ENCODE peak calls at places on chromosomes 11 and 22, in eight cellular contexts. One of them, this sample, is unnamed.

GRCh38 chr11:113286509-113287497 is 27.6 kb upstream of the TTC12 start:
- DNase-seq in endothelial cell of umbilical vein: no peak
- DNase-seq in psoas muscle: no peak
- DNase-seq in naive thymus-derived CD4-positive, alpha-beta T cell: no peak
- DNase-seq in HCT116: no peak
- DNase-seq in uterus: no peak
- DNase-seq in cardiac muscle cell: no peak
- DNase-seq in CD4-positive, alpha-beta memory T cell: no peak
- DNase-seq in this sample: no peak

GRCh38 chr22:49212002-49212401 is 615.7 kb downstream of the BRD1 start:
- DNase-seq in CD4-positive, alpha-beta memory T cell: no peak
- DNase-seq in psoas muscle: no peak
- DNase-seq in endothelial cell of umbilical vein: no peak
- DNase-seq in HCT116: no peak
- DNase-seq in cardiac muscle cell: no peak
- DNase-seq in naive thymus-derived CD4-positive, alpha-beta T cell: no peak
- DNase-seq in uterus: no peak
- DNase-seq in this sample: peak; percentile 14

GRCh38 chr22:39466228-39467006 is 9.6 kb downstream of the MGAT3 start:
- DNase-seq in CD4-positive, alpha-beta memory T cell: no peak
- DNase-seq in psoas muscle: no peak
- DNase-seq in uterus: no peak
- DNase-seq in cardiac muscle cell: no peak
- DNase-seq in naive thymus-derived CD4-positive, alpha-beta T cell: no peak
- DNase-seq in HCT116: no peak
- DNase-seq in endothelial cell of umbilical vein: no peak
- DNase-seq in this sample: no peak

GRCh38 chr11:128544625-128545024 is 42.7 kb downstream of the ETS1 start:
- DNase-seq in cardiac muscle cell: no peak
- DNase-seq in uterus: no peak
- DNase-seq in psoas muscle: no peak
- DNase-seq in HCT116: no peak
- DNase-seq in naive thymus-derived CD4-positive, alpha-beta T cell: peak; percentile 30
- DNase-seq in endothelial cell of umbilical vein: peak; percentile 46
- DNase-seq in CD4-positive, alpha-beta memory T cell: peak; percentile 17
- DNase-seq in this sample: no peak

GRCh38 chr11:67293090-67293489 is 4.0 kb downstream of the ANKRD13D start:
- DNase-seq in cardiac muscle cell: no peak
- DNase-seq in naive thymus-derived CD4-positive, alpha-beta T cell: no peak
- DNase-seq in uterus: no peak
- DNase-seq in CD4-positive, alpha-beta memory T cell: peak; percentile 68
- DNase-seq in endothelial cell of umbilical vein: peak; percentile 58
- DNase-seq in HCT116: no peak
- DNase-seq in psoas muscle: no peak
- DNase-seq in this sample: no peak

GRCh38 chr11:30919389-30920172 is 333.4 kb upstream of the MPPED2 start:
- DNase-seq in endothelial cell of umbilical vein: no peak
- DNase-seq in uterus: no peak
- DNase-seq in cardiac muscle cell: no peak
- DNase-seq in CD4-positive, alpha-beta memory T cell: no peak
- DNase-seq in psoas muscle: no peak
- DNase-seq in naive thymus-derived CD4-positive, alpha-beta T cell: no peak
- DNase-seq in HCT116: no peak
- DNase-seq in this sample: no peak

GRCh38 chr11:111542606-111543275 is 2.2 kb downstream of the LAYN start:
- DNase-seq in HCT116: no peak
- DNase-seq in uterus: no peak
- DNase-seq in endothelial cell of umbilical vein: no peak
- DNase-seq in naive thymus-derived CD4-positive, alpha-beta T cell: no peak
- DNase-seq in CD4-positive, alpha-beta memory T cell: no peak
- DNase-seq in psoas muscle: no peak
- DNase-seq in cardiac muscle cell: no peak
- DNase-seq in this sample: no peak

GRCh38 chr11:18522388-18522787 is 4.4 kb downstream of the TSG101 start:
- DNase-seq in HCT116: no peak
- DNase-seq in endothelial cell of umbilical vein: no peak
- DNase-seq in cardiac muscle cell: no peak
- DNase-seq in CD4-positive, alpha-beta memory T cell: no peak
- DNase-seq in uterus: no peak
- DNase-seq in psoas muscle: no peak
- DNase-seq in naive thymus-derived CD4-positive, alpha-beta T cell: no peak
- DNase-seq in this sample: no peak

GRCh38 chr11:103433380-103433779 is 324.2 kb downstream of the DYNC2H1 start:
- DNase-seq in endothelial cell of umbilical vein: no peak
- DNase-seq in psoas muscle: no peak
- DNase-seq in naive thymus-derived CD4-positive, alpha-beta T cell: no peak
- DNase-seq in HCT116: no peak
- DNase-seq in uterus: no peak
- DNase-seq in cardiac muscle cell: no peak
- DNase-seq in CD4-positive, alpha-beta memory T cell: no peak
- DNase-seq in this sample: no peak

GRCh38 chr22:48099251-48099650 is 1336.8 kb downstream of the TBC1D22A start:
- DNase-seq in HCT116: no peak
- DNase-seq in psoas muscle: no peak
- DNase-seq in naive thymus-derived CD4-positive, alpha-beta T cell: no peak
- DNase-seq in endothelial cell of umbilical vein: no peak
- DNase-seq in CD4-positive, alpha-beta memory T cell: no peak
- DNase-seq in cardiac muscle cell: no peak
- DNase-seq in uterus: peak; percentile 1
- DNase-seq in this sample: no peak

GRCh38 chr11:66880484-66881211 is 23.8 kb downstream of the LRFN4 start:
- DNase-seq in naive thymus-derived CD4-positive, alpha-beta T cell: peak; percentile 25
- DNase-seq in cardiac muscle cell: peak; percentile 39
- DNase-seq in CD4-positive, alpha-beta memory T cell: no peak
- DNase-seq in HCT116: no peak
- DNase-seq in uterus: no peak
- DNase-seq in psoas muscle: no peak
- DNase-seq in endothelial cell of umbilical vein: no peak
- DNase-seq in this sample: peak; percentile 51

GRCh38 chr11:63478896-63479295 is 12.1 kb downstream of the PLAAT5 start:
- DNase-seq in cardiac muscle cell: peak; percentile 75
- DNase-seq in endothelial cell of umbilical vein: peak; percentile 79
- DNase-seq in HCT116: peak; percentile 68
- DNase-seq in uterus: peak; percentile 61
- DNase-seq in naive thymus-derived CD4-positive, alpha-beta T cell: peak; percentile 71
- DNase-seq in CD4-positive, alpha-beta memory T cell: peak; percentile 65
- DNase-seq in psoas muscle: no peak
- DNase-seq in this sample: no peak

DNA sequence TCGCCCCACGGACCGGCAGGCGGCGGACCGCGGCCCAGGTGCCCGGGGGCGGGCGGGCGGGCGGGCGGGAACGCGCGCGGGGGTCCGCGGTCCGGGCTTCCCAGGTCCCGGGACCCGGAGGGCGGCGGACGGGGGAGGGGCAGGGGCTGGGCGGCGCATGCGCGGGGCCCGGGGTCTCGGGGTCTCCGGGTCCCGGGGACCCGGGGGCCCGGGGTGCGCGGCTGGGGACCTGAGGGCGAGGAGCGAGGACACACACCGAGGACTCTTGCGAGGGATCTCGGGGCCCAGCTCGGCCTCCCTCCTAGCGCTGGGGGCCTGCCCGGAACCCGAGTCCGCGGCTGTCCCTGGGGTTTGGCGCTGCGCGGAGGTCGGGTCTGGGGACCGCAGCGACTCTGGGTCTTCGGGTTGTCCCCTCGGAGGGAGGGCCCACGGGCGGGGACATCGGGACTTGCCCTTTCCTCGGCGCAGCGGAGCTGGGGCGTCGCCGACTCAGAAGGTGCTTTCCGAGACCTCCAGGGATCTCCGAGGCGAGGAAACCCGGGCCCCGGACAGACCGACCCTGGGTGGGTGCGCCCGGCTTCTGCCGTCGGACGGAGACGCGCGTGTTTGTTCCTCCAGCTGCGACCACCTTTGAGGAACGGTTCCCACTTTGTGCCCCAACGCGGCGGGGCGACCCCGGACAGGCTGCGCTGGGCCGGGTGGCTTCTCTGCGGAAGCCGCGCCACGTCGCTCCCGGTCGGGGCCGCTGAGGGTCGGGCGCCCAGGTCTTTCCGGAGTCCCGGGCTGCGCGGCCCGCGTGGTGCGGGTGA is 493 bp downstream of the PPARA start:
- DNase-seq in endothelial cell of umbilical vein: peak; percentile 19
- DNase-seq in HCT116: no peak
- DNase-seq in psoas muscle: peak; percentile 55
- DNase-seq in uterus: no peak
- DNase-seq in naive thymus-derived CD4-positive, alpha-beta T cell: peak; percentile 49
- DNase-seq in CD4-positive, alpha-beta memory T cell: peak; percentile 50
- DNase-seq in cardiac muscle cell: no peak
- DNase-seq in this sample: no peak
- H3K27ac ChIP-seq in endothelial cell of umbilical vein: no peak overlapping the region
- H3K27ac ChIP-seq in HCT116: peak overlapping the region; percentile 44
- H3K27ac ChIP-seq in psoas muscle: peak overlapping the region; percentile 92
- H3K27ac ChIP-seq in uterus: peak overlapping the region; percentile 90
- H3K27ac ChIP-seq in naive thymus-derived CD4-positive, alpha-beta T cell: peak overlapping the region; percentile 71
- H3K27ac ChIP-seq in CD4-positive, alpha-beta memory T cell: peak overlapping the region; percentile 61
- H3K27ac ChIP-seq in cardiac muscle cell: no peak overlapping the region
- H3K27ac ChIP-seq in this sample: peak overlapping the region; percentile 90

DNA sequence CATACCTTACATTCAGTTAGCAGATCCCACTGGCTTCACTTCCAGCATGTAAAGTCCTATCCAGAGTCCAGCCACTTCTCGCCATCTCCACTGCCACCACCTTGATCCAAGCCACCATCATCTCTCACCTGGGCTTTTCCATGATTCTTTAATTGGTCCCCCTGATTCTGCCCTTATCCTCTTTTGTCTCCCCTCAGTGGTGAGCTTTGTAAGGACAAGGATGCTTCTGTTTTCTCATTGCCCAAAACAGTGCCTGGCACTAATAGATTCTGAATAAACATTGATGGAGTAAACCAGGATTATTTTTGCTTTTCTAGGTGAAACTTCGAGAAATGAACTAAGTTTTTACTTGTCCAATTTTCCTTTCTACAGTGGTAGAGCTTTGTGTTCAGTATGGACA is 4.4 kb downstream of the POLA2 start:
- DNase-seq in psoas muscle: no peak
- DNase-seq in naive thymus-derived CD4-positive, alpha-beta T cell: no peak
- DNase-seq in uterus: no peak
- DNase-seq in cardiac muscle cell: no peak
- DNase-seq in CD4-positive, alpha-beta memory T cell: no peak
- DNase-seq in endothelial cell of umbilical vein: no peak
- DNase-seq in HCT116: no peak
- DNase-seq in this sample: no peak
- H3K4me3 ChIP-seq in psoas muscle: no peak overlapping the region
- H3K4me3 ChIP-seq in naive thymus-derived CD4-positive, alpha-beta T cell: no peak overlapping the region
- H3K4me3 ChIP-seq in uterus: no peak overlapping the region
- H3K4me3 ChIP-seq in cardiac muscle cell: no peak overlapping the region
- H3K4me3 ChIP-seq in CD4-positive, alpha-beta memory T cell: no peak overlapping the region
- H3K4me3 ChIP-seq in endothelial cell of umbilical vein: no peak overlapping the region
- H3K4me3 ChIP-seq in HCT116: no peak overlapping the region
- H3K4me3 ChIP-seq in this sample: no peak overlapping the region

DNA sequence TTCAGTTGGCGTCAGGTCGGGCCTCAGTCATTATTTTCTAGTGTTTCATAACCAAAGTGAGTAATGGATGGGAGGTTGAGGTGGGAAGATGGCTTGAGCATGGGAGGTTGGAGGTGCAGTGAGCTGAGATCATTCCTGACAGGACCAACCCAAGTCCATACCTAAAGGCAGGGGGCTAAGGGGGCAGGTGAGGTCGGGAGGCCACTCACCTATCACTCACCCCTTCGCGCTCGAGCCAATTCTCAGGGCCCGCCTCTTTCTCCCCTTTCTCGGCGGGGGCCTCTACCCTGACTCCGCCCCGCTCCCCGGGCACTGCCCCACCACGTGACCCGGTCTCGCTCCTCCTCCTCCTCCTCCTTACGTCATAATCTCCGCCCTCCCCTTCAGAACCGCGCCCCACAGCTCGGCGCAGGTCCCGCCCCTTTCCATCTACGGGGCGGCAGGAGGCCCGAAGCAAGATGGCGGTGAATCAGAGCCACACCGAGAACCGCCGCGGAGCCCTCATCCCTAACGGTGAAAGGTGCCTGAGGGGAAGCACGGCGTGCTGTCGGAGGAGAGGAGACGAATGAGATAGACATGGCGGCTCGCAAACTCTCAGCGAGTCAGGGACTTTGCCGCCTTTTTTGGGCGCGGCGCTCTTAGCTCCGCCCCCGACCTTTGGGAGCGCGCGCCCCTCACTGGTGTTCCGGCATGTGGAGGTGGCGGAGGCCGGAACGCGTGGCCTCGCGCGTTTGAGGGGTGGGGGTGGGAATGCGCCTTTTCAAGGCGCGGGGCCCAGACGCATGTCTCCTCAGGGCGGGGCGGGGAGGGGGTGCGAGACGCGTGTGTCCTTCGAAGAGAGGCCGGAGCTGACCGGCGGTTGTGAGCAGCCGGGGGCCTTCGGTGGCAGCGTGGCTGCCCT is at the start of gene WBP2NL:
- DNase-seq in endothelial cell of umbilical vein: peak; percentile 79
- DNase-seq in HCT116: no peak
- DNase-seq in CD4-positive, alpha-beta memory T cell: peak; percentile 91
- DNase-seq in naive thymus-derived CD4-positive, alpha-beta T cell: peak; percentile 89
- DNase-seq in cardiac muscle cell: no peak
- DNase-seq in uterus: peak; percentile 55
- DNase-seq in psoas muscle: peak; percentile 80
- DNase-seq in this sample: peak; percentile 82
- H3K27ac ChIP-seq in endothelial cell of umbilical vein: no peak within 1 kb of the TSS
- H3K27ac ChIP-seq in HCT116: no peak within 1 kb of the TSS
- H3K27ac ChIP-seq in CD4-positive, alpha-beta memory T cell: peak within 1 kb of the TSS; percentile 61
- H3K27ac ChIP-seq in naive thymus-derived CD4-positive, alpha-beta T cell: peak within 1 kb of the TSS; percentile 73
- H3K27ac ChIP-seq in cardiac muscle cell: no peak within 1 kb of the TSS
- H3K27ac ChIP-seq in uterus: no peak within 1 kb of the TSS
- H3K27ac ChIP-seq in psoas muscle: no peak within 1 kb of the TSS
- H3K27ac ChIP-seq in this sample: no peak within 1 kb of the TSS

GRCh38 chr11:5196067-5196466 is 4.4 kb downstream of the OR51V1 start:
- DNase-seq in uterus: no peak
- DNase-seq in cardiac muscle cell: no peak
- DNase-seq in HCT116: no peak
- DNase-seq in naive thymus-derived CD4-positive, alpha-beta T cell: no peak
- DNase-seq in psoas muscle: no peak
- DNase-seq in CD4-positive, alpha-beta memory T cell: no peak
- DNase-seq in endothelial cell of umbilical vein: no peak
- DNase-seq in this sample: no peak

GRCh38 chr11:5196731-5197130 is 3.8 kb downstream of the OR51V1 start:
- DNase-seq in naive thymus-derived CD4-positive, alpha-beta T cell: no peak
- DNase-seq in HCT116: no peak
- DNase-seq in endothelial cell of umbilical vein: no peak
- DNase-seq in psoas muscle: no peak
- DNase-seq in cardiac muscle cell: no peak
- DNase-seq in uterus: no peak
- DNase-seq in CD4-positive, alpha-beta memory T cell: no peak
- DNase-seq in this sample: no peak

GRCh38 chr11:5200582-5200981 is at the start of gene OR51V1:
- DNase-seq in cardiac muscle cell: no peak
- DNase-seq in psoas muscle: no peak
- DNase-seq in HCT116: no peak
- DNase-seq in uterus: no peak
- DNase-seq in CD4-positive, alpha-beta memory T cell: no peak
- DNase-seq in naive thymus-derived CD4-positive, alpha-beta T cell: no peak
- DNase-seq in endothelial cell of umbilical vein: no peak
- DNase-seq in this sample: no peak

GRCh38 chr11:5198285-5198684 is 2.2 kb downstream of the OR51V1 start:
- DNase-seq in psoas muscle: no peak
- DNase-seq in HCT116: no peak
- DNase-seq in naive thymus-derived CD4-positive, alpha-beta T cell: no peak
- DNase-seq in uterus: no peak
- DNase-seq in CD4-positive, alpha-beta memory T cell: no peak
- DNase-seq in cardiac muscle cell: no peak
- DNase-seq in endothelial cell of umbilical vein: peak; percentile 72
- DNase-seq in this sample: no peak

DNA sequence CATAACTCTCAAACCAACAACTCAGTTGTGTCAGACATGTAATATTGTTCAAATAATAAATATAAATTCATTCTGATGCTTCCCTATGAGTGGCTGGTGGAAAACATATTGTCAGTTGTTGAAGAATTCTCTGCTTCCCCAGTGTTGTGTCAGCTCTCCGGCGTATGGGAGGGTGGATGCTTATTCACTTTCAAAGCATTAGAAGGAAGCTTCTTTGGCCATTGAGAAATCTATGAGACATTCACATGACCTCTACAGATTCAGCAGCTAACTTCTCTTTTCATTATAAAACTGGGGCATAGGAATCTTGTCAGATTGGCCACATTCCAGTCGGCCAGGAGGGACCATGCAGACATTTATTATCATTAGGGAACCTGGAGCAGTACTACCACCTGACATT is 2.9 kb downstream of the OR51V1 start:
- DNase-seq in uterus: no peak
- DNase-seq in naive thymus-derived CD4-positive, alpha-beta T cell: no peak
- DNase-seq in CD4-positive, alpha-beta memory T cell: no peak
- DNase-seq in cardiac muscle cell: no peak
- DNase-seq in psoas muscle: no peak
- DNase-seq in HCT116: no peak
- DNase-seq in endothelial cell of umbilical vein: peak; percentile 20
- DNase-seq in this sample: no peak
- H3K4me3 ChIP-seq in uterus: no peak overlapping the region
- H3K4me3 ChIP-seq in naive thymus-derived CD4-positive, alpha-beta T cell: no peak overlapping the region
- H3K4me3 ChIP-seq in CD4-positive, alpha-beta memory T cell: no peak overlapping the region
- H3K4me3 ChIP-seq in cardiac muscle cell: no peak overlapping the region
- H3K4me3 ChIP-seq in psoas muscle: no peak overlapping the region
- H3K4me3 ChIP-seq in HCT116: no peak overlapping the region
- H3K4me3 ChIP-seq in endothelial cell of umbilical vein: no peak overlapping the region
- H3K4me3 ChIP-seq in this sample: no peak overlapping the region

This sample was measured in dorsolateral prefrontal cortex.